ENCODE peak calls at places on chromosomes 6 and 20, in five cellular contexts. H, D, E, F and U are unnamed samples.

GRCh38 chr20:57319584-57319983 is 10.0 kb upstream of the SPO11 start:
- DNase-seq in H (no peak), D (no peak), E (no peak), F (no peak), U (no peak)

GRCh38 chr6:130167655-130168054 is 55.1 kb downstream of the SAMD3 start:
- DNase-seq in H (no peak), D (peak; percentile 29), E (no peak), F (no peak), U (no peak)

GRCh38 chr20:53529658-53530057 is 64.0 kb downstream of the ZNF217 start:
- DNase-seq in H (no peak), D (no peak), E (no peak), F (no peak), U (no peak)

GRCh38 chr20:64156136-64156885 is 7.9 kb upstream of the MYT1 start:
- DNase-seq in H (no peak), D (no peak), E (no peak), F (peak; percentile 46), U (no peak)

GRCh38 chr6:149855040-149855654 is 9.0 kb downstream of the LRP11 start:
- DNase-seq in H (peak; percentile 45), D (peak; percentile 94), E (no peak), F (no peak), U (peak; percentile 68)

GRCh38 chr6:80541186-80541585 is 434.7 kb downstream of the BCKDHB start:
- DNase-seq in H (no peak), D (peak; percentile 96), E (no peak), F (no peak), U (no peak)

GRCh38 chr6:169991031-169991390 is 239.6 kb downstream of the ERMARD start:
- DNase-seq in H (no peak), D (no peak), E (peak; percentile 2), F (no peak), U (no peak)

GRCh38 chr6:80502871-80503270 is 396.4 kb downstream of the BCKDHB start:
- DNase-seq in H (no peak), D (no peak), E (no peak), F (no peak), U (no peak)

GRCh38 chr6:21987501-21987957 is 309.3 kb downstream of the PRL start:
- DNase-seq in H (no peak), D (peak; percentile 97), E (peak; percentile 85), F (no peak), U (peak; percentile 6)

GRCh38 chr6:36924131-36924530 is 30.4 kb upstream of the PI16 start:
- DNase-seq in H (no peak), D (peak; percentile 28), E (no peak), F (no peak), U (no peak)

GRCh38 chr20:33387177-33387576 is 14.1 kb downstream of the CDK5RAP1 start:
- DNase-seq in H (peak; percentile 62), D (peak; percentile 78), E (no peak), F (peak; percentile 66), U (no peak)

GRCh38 chr6:140581601-140582000 is 1207.2 kb upstream of the CITED2 start:
- DNase-seq in H (no peak), D (no peak), E (no peak), F (no peak), U (no peak)

GRCh38 chr20:45405566-45406259 is 2.4 kb upstream of the DBNDD2 start:
- DNase-seq in H (no peak), D (peak; percentile 9), E (no peak), F (peak; percentile 80), U (peak; percentile 46)

GRCh38 chr20:23434521-23435313 is 4.8 kb upstream of the CSTL1 start:
- DNase-seq in H (no peak), D (no peak), E (no peak), F (no peak), U (no peak)

GRCh38 chr6:25006565-25007001 is 70.8 kb upstream of the RIPOR2 start:
- DNase-seq in H (no peak), D (peak; percentile 34), E (no peak), F (peak; percentile 82), U (no peak)

GRCh38 chr6:203663-204062 is 88.6 kb upstream of the DUSP22 start:
- DNase-seq in H (no peak), D (no peak), E (no peak), F (no peak), U (no peak)

GRCh38 chr6:129251669-129252376 is 368.9 kb downstream of the LAMA2 start:
- DNase-seq in H (peak; percentile 8), D (peak; percentile 73), E (peak; percentile 79), F (no peak), U (peak; percentile 74)

GRCh38 chr6:154154389-154154967 is 115.4 kb downstream of the OPRM1 start:
- DNase-seq in H (no peak), D (peak; percentile 59), E (peak; percentile 88), F (no peak), U (peak; percentile 51)

GRCh38 chr6:38169826-38170526 is 350.4 kb downstream of the ZFAND3 start:
- DNase-seq in H (no peak), D (no peak), E (no peak), F (no peak), U (no peak)

GRCh38 chr6:2037230-2037926 is 208.0 kb downstream of the GMDS start:
- DNase-seq in H (no peak), D (peak; percentile 7), E (peak; percentile 29), F (no peak), U (no peak)

GRCh38 chr20:62536731-62537401 is 61.1 kb upstream of the GATA5 start:
- DNase-seq in H (no peak), D (peak; percentile 14), E (no peak), F (no peak), U (no peak)

GRCh38 chr20:45359406-45360148 is 3.4 kb upstream of the SYS1 start:
- DNase-seq in H (no peak), D (peak; percentile 82), E (no peak), F (no peak), U (no peak)

GRCh38 chr6:13044390-13044789 is 283.9 kb downstream of the TBC1D7 start:
- DNase-seq in H (peak; percentile 2), D (peak; percentile 62), E (peak; percentile 55), F (no peak), U (peak; percentile 13)

GRCh38 chr6:123393333-123393732 is 243.4 kb downstream of the TRDN start:
- DNase-seq in H (no peak), D (peak; percentile 1), E (no peak), F (no peak), U (no peak)
- TF ChIP-seq CTCF in H (peak; percentile 30), D (peak; percentile 17), E (no peak), F (no peak), U (peak; percentile 18)

DNA sequence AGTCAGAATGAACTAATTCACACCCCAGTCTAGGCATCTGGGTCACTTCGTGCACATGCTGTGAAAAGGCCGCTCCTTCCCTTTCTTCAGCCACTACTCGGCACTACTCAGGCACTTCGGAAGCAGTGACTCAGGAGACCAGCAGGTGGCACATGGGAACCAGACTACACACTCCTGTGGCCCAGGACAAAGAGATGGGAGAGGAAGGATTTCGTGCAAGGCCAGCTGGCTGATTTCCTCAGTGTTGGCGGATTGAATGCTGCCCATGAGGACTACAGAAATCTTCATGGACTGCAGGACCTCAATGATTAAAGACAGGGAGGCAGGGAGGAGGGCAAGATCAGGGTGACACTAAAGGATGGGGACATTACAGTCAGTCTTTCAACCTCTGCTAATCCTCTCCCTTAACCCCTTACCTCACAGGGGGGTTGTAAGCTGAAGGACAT is 117.8 kb upstream of the SPACA1 start:
- DNase-seq in H (peak; percentile 75), D (peak; percentile 74), E (peak; percentile 90), F (peak; percentile 83), U (peak; percentile 78)
- H3K4me3 ChIP-seq in H (no peak overlapping the region), D (peak overlapping the region; percentile 31), E (no peak overlapping the region), F (no peak overlapping the region), U (no peak overlapping the region)

DNA sequence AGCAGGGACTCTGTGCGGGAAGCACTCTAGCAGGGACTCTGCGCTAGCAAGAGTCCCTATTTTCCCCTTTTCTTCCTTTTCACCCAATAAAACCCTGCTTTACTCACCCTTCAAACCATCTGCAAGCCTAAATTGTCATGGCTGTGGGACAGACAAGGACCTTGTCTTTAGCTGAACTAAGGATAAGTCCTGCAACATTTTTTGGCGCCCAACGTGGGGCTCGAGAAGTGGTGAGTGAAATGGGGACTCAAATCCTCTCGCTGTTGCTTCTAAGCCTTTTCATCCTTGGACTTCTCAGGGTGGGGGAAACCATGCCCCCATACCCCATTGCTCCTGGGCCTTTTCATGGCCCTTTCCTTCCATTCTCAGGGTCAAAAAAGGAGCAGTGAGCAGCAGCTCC is 46.4 kb downstream of the IMPG1 start:
- DNase-seq in H (no peak), D (peak; percentile 12), E (no peak), F (no peak), U (no peak)
- H3K9me3 ChIP-seq in H (no peaks in the 10 kb centered on the region), D (no peaks in the 10 kb centered on the region), E (no peaks in the 10 kb centered on the region), F (peaks cover 76% of the 10 kb centered on the region), U (peaks cover 6% of the 10 kb centered on the region)

DNA sequence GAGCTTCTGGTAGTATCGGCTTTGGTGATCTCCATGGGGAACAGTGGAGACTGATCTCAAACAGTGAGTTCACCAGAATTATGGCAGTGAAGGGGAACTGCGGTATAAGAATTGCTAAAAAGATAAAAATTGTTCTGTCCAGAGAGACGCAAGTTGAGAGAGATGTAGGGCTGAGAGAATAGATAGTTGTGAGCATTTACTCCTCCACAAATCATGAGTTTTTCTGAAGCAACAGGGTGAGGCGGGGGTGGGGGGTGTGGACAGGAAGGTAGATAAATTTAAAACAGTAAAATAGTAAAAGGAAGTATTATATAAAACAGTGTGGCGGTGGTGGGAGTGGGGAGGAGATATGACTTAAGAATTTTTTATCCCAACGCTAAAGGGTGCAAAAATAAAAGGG is 98.7 kb upstream of the NEDD9 start:
- DNase-seq in H (no peak), D (no peak), E (no peak), F (no peak), U (no peak)
- TF ChIP-seq CTCF in H (no peak), D (no peak), E (no peak), F (no peak), U (no peak)